ENCODE peak calls at places on chromosomes 3 and 15, in seven cellular contexts. Q is ELR; S is stimulated activated CD4-positive, alpha-beta T cell treated with anti-CD3 and anti-CD28 coated beads, Interleukin-15, amount 100 ng/mL, for 24 hours; E is neural crest cell; V is psoas muscle; Z is NCI-H2171 treated with DMSO at 0.1 percent for 48 hours; X is tibial artery. J is an unnamed sample.

GRCh38 chr3:126659915-126660886 is 5.3 kb upstream of the TXNRD3 start:
- DNase-seq in Q (peak), S (no peak), E (no peak), V (no peak), Z (no peak), X (no peak), J (no peak)

GRCh38 chr15:60551781-60552161 is 72.8 kb upstream of the ICE2 start:
- DNase-seq in Q (no peak), S (no peak), E (no peak), V (no peak), Z (no peak), X (no peak), J (no peak)

GRCh38 chr15:45099549-45100165 is 14.3 kb downstream of the DUOX2 start:
- DNase-seq in Q (no peak), S (no peak), E (no peak), V (no peak), Z (no peak), X (no peak), J (no peak)

GRCh38 chr15:71713191-71713798 is 97.1 kb upstream of the NR2E3 start:
- DNase-seq in Q (no peak), S (no peak), E (no peak), V (no peak), Z (no peak), X (no peak), J (no peak)

GRCh38 chr15:31905054-31905453 is 125.3 kb upstream of the CHRNA7 start:
- DNase-seq in Q (peak), S (no peak), E (no peak), V (no peak), Z (no peak), X (no peak), J (no peak)

GRCh38 chr15:63998489-63998888 is 47.8 kb downstream of the DAPK2 start:
- DNase-seq in Q (no peak), S (no peak), E (no peak), V (no peak), Z (no peak), X (no peak), J (no peak)

GRCh38 chr15:63502137-63502801 is 2.1 kb upstream of the USP3 start:
- DNase-seq in Q (peak), S (no peak), E (no peak), V (peak), Z (no peak), X (no peak), J (no peak)

GRCh38 chr3:172142074-172143059 is 103.0 kb downstream of the FNDC3B start:
- DNase-seq in Q (peak), S (no peak), E (no peak), V (no peak), Z (no peak), X (no peak), J (no peak)

GRCh38 chr3:126340943-126341754 is 16.1 kb downstream of the KLF15 start:
- DNase-seq in Q (no peak), S (no peak), E (no peak), V (no peak), Z (no peak), X (peak), J (no peak)